ENCODE peak calls at places on chromosomes 6 and 20, in eight cellular contexts. B is aorta; N is fibroblast of lung; W is CD4-positive, CD25-positive, alpha-beta regulatory T cell; I is A549; P is mucosa of descending colon; F is psoas muscle; L is NT2/D1. C is an unnamed sample. For H3K4me1, the result is how much of the 10 kb centered on the place peaks cover.

GRCh38 chr6:11585426-11586016 is 48.0 kb downstream of the TMEM170B start:
- DNase-seq in L (no peak), N (peak), F (no peak), P (no peak), W (no peak), I (peak), B (no peak), C (no peak)

GRCh38 chr20:6663751-6664388 is 103.6 kb upstream of the BMP2 start:
- DNase-seq in P (peak), N (peak), L (no peak), W (no peak), F (no peak), I (no peak), B (no peak), C (peak)

GRCh38 chr20:9878096-9878495 is 39.2 kb upstream of the PAK5 start:
- DNase-seq in F (no peak), I (no peak), L (no peak), N (no peak), W (no peak), B (no peak), P (no peak), C (no peak)

GRCh38 chr6:6975395-6976111 is 132.2 kb upstream of the RREB1 start:
- DNase-seq in N (no peak), I (no peak), B (no peak), W (no peak), F (peak), P (no peak), L (no peak), C (no peak)

GRCh38 chr20:31548823-31549512 is 34.7 kb downstream of the HM13 start:
- DNase-seq in I (no peak), N (no peak), F (no peak), B (no peak), P (no peak), L (no peak), W (no peak), C (no peak)

GRCh38 chr20:1332749-1333300 is 3.9 kb upstream of the SDCBP2 start:
- DNase-seq in I (no peak), F (no peak), L (no peak), P (no peak), B (no peak), W (no peak), N (no peak), C (no peak)

GRCh38 chr6:18155864-18156396 is 708 bp downstream of the KDM1B start:
- DNase-seq in N (peak), P (peak), W (peak), I (peak), F (peak), B (peak), L (peak), C (peak)

GRCh38 chr6:34451192-34451591 is 14.7 kb upstream of the PACSIN1 start:
- DNase-seq in P (no peak), I (no peak), L (no peak), F (no peak), B (no peak), W (no peak), N (no peak), C (no peak)

GRCh38 chr6:11766056-11766455 is 12.5 kb downstream of the ADTRP start:
- DNase-seq in L (no peak), P (no peak), W (no peak), N (peak), F (no peak), I (peak), B (no peak), C (no peak)

GRCh38 chr6:87832025-87832825 is 130.2 kb upstream of the AKIRIN2 start:
- DNase-seq in B (no peak), I (peak), F (no peak), L (no peak), P (no peak), W (no peak), N (peak), C (no peak)

GRCh38 chr6:9957330-9957729 is 457.5 kb downstream of the TFAP2A start:
- DNase-seq in I (no peak), P (no peak), B (no peak), L (no peak), N (no peak), F (no peak), W (no peak), C (no peak)

GRCh38 chr20:34512955-34513419 is 3.2 kb upstream of the DYNLRB1 start:
- DNase-seq in N (no peak), L (no peak), P (no peak), W (no peak), B (no peak), F (no peak), I (peak), C (no peak)

GRCh38 chr6:169894377-169894960 is 143.0 kb downstream of the ERMARD start:
- DNase-seq in F (no peak), L (no peak), W (no peak), N (no peak), P (no peak), I (no peak), B (no peak), C (no peak)

GRCh38 chr6:46490425-46491200 is 636 bp downstream of the RCAN2 start:
- DNase-seq in N (no peak), F (peak), B (peak), I (no peak), W (no peak), P (peak), L (no peak), C (peak)

GRCh38 chr6:159533016-159533415 is 160.0 kb downstream of the SOD2 start:
- DNase-seq in I (no peak), F (no peak), N (peak), P (no peak), W (no peak), L (no peak), B (no peak), C (no peak)

GRCh38 chr20:41316602-41317535 is 662 bp downstream of the ZHX3 start:
- DNase-seq in P (peak), B (peak), I (peak), F (peak), W (peak), L (no peak), N (peak), C (peak)

GRCh38 chr6:89035252-89036106 is 45.1 kb upstream of the PNRC1 start:
- DNase-seq in B (peak), F (peak), I (peak), P (peak), W (no peak), N (peak), L (no peak), C (peak)

GRCh38 chr6:28235912-28236452 is 10.9 kb downstream of the ZSCAN9 start:
- DNase-seq in F (no peak), N (no peak), B (no peak), L (no peak), I (no peak), W (no peak), P (no peak), C (no peak)

GRCh38 chr20:7406671-7407070 is 533.6 kb downstream of the HAO1 start:
- DNase-seq in W (no peak), P (no peak), L (no peak), N (no peak), F (no peak), B (no peak), I (no peak), C (no peak)

GRCh38 chr20:19943021-19943659 is 74.0 kb upstream of the NAA20 start:
- DNase-seq in I (no peak), F (no peak), L (no peak), N (no peak), B (peak), W (no peak), P (no peak), C (no peak)
- H3K4me1 ChIP-seq in I (under half), F (under half), L (under half), N (under half), B (under half), W (under half), P (under half), C (under half)

GRCh38 chr20:45822863-45823262 is 4.2 kb downstream of the TNNC2 start:
- DNase-seq in F (no peak), N (no peak), W (no peak), I (no peak), P (peak), L (no peak), B (peak), C (peak)
- H3K4me3 ChIP-seq in F (peak), N (no peak), W (no peak), I (no peak), P (no peak), L (no peak), B (no peak), C (peak)

GRCh38 chr6:45419574-45420082 is 41.9 kb upstream of the SUPT3H start:
- DNase-seq in I (peak), W (peak), P (peak), L (no peak), B (peak), N (peak), F (peak), C (peak)
- H3K4me1 ChIP-seq in I (under half), W (under half), P (under half), L (under half), B (under half), N (under half), F (under half), C (under half)

GRCh38 chr6:30781697-30782424 is 37.5 kb upstream of the IER3 start:
- DNase-seq in I (peak), F (peak), N (peak), W (no peak), B (peak), L (no peak), P (peak), C (peak)
- H3K4me3 ChIP-seq in I (peak), F (peak), N (peak), W (no peak), B (no peak), L (no peak), P (no peak), C (no peak)

GRCh38 chr6:142885182-142885867 is 59.7 kb downstream of the HIVEP2 start:
- DNase-seq in W (peak), I (peak), B (no peak), P (no peak), F (no peak), L (peak), N (peak), C (peak)
- H3K4me1 ChIP-seq in W (half or more), I (under half), B (under half), P (under half), F (half or more), L (under half), N (under half), C (under half)

GRCh38 chr6:41373919-41374617 is 38.7 kb downstream of the NCR2 start:
- DNase-seq in I (no peak), F (no peak), L (no peak), N (peak), P (no peak), B (no peak), W (no peak), C (no peak)
- H3K4me3 ChIP-seq in I (no peak), F (peak), L (peak), N (no peak), P (no peak), B (no peak), W (no peak), C (no peak)

DNA sequence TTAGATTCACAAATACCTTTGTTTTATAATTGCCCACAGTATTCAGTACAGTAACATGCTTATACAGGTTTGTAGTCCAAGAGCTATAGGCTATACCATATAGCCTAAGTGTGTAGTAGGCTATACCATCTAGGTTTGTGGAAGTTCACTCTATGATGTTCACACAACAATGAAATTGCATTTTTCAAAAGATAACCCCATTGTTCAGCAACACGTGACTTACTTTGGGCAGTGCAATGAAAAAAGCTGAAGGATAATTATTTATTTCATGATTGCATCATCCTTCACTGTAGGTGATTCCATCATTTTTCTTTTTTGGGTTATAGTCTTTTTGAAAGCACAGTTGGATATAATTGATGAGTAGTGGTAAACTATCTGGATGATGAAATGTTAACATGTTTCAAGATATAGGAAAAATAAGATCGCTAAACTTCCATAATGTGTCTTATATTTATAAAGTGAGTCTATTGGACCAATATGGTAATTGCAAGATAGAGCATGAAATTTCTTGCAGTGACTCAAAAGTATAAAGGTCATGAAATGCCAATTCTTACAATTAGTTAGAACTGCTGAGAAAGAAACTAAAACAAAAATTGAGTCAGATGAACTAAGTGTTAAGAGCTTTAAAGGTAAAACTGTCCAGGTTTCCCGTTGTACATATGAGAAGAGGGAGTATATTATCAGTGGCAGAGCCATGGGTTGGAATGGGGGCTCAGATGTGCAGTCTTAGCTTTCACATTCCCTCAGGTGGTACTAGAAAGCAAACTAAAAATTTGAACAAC is 164.4 kb downstream of the ZFAND3 start:
- DNase-seq in B (no peak), P (no peak), F (no peak), L (no peak), I (no peak), W (no peak), N (no peak), C (no peak)
- H3K4me1 ChIP-seq in B (under half), P (under half), F (half or more), L (under half), I (under half), W (under half), N (under half), C (under half)

GRCh38 chr6:26362093-26362835 is 2.7 kb upstream of the BTN3A2 start:
- DNase-seq in B (no peak), W (no peak), I (no peak), L (no peak), N (no peak), F (no peak), P (no peak), C (no peak)

GRCh38 chr6:26363882-26364825 is 844 bp upstream of the BTN3A2 start:
- DNase-seq in L (no peak), N (peak), B (no peak), P (no peak), W (no peak), F (no peak), I (no peak), C (no peak)

GRCh38 chr6:26365633-26365995 is 616 bp downstream of the BTN3A2 start:
- DNase-seq in N (no peak), B (no peak), F (no peak), I (no peak), W (no peak), L (no peak), P (no peak), C (no peak)

GRCh38 chr6:26362836-26363220 is 2.2 kb upstream of the BTN3A2 start:
- DNase-seq in N (no peak), P (no peak), F (no peak), I (no peak), W (no peak), L (no peak), B (no peak), C (no peak)

DNA sequence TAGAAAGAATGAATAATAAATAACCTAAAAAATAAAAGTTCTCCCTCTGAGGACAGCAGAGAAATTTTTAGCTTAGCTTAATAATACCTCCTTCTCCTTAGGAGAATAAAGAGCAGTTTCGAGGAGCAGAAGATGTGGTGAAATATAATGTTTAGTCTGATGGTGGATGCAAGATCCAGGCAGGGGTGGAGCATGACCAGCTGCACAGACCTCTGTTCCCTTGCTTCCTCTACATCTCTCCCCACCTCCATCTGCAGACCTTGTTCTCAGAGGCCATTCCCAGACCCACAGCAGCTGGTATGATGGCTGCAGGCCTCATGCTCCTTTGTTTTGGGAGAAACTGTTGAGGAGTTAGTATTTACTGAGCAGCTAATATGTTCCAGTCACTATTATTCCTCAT is 1.5 kb downstream of the BTN3A2 start:
- DNase-seq in L (no peak), N (no peak), I (no peak), B (no peak), P (no peak), W (no peak), F (no peak), C (no peak)
- H3K4me3 ChIP-seq in L (no peak), N (peak), I (no peak), B (no peak), P (no peak), W (peak), F (peak), C (peak)

DNA sequence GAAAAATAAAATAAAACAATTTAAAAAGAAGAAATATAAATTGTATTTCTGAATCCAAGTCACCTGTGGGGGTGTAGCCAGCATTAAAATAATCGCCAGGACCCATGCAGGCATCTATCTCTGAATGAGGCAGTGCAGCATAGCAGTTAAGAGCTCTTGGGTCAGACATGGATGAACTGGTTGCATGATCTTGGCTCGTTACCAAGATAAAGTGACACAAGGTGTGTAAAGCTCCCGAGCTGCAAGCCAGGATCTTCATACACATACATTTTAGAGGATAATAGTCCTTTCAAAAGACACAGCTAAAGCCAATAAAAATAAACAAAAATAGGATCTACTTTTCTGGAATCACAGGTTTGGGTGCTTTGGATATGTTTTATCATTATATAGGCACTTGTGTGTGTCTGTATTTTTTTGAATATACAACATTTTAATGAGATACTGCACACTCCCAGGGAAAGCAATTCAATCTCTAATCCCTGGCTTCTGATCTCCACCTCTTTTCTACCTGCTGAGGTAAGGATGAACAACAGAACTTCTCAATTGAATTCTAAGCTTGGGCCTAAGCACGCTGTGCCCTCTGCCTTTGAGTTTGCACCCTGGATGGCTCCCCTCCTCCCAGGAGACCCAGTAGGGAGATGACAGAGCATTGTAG is 8.9 kb downstream of the TRIM10 start:
- DNase-seq in F (no peak), B (no peak), I (no peak), W (no peak), L (no peak), P (no peak), N (no peak), C (no peak)
- H3K4me1 ChIP-seq in F (under half), B (under half), I (under half), W (under half), L (under half), P (under half), N (under half), C (under half)

GRCh38 chr6:99514089-99514488 is 1.1 kb downstream of the USP45 start:
- DNase-seq in P (no peak), B (no peak), N (peak), W (no peak), F (no peak), L (no peak), I (no peak), C (no peak)
- H3K4me3 ChIP-seq in P (no peak), B (peak), N (peak), W (peak), F (peak), L (peak), I (peak), C (no peak)

C was measured in transverse colon.